ENCODE peak calls at places on chromosomes 3 and 15, in five cellular contexts. J is GM12865, Z is A549, I is cardiac muscle cell, C is tibial nerve. V is an unnamed sample.

GRCh38 chr15:34239151-34239761 is 14.4 kb downstream of the EMC4 start:
- DNase-seq in Z (peak), I (peak), C (no peak), J (peak), V (no peak)

GRCh38 chr3:169667380-169667671 is 3.8 kb upstream of the MECOM start:
- DNase-seq in C (no peak), Z (no peak), I (no peak), J (no peak), V (no peak)

GRCh38 chr15:68411735-68412134 is 20.2 kb downstream of the ITGA11 start:
- DNase-seq in J (no peak), I (no peak), C (no peak), Z (no peak), V (no peak)

GRCh38 chr3:136788154-136788553 is 30.8 kb upstream of the SLC35G2 start:
- DNase-seq in I (no peak), J (no peak), C (no peak), Z (no peak), V (no peak)

GRCh38 chr3:62940763-62941632 is 65.8 kb upstream of the CADPS start:
- DNase-seq in I (no peak), Z (no peak), J (no peak), C (no peak), V (no peak)

GRCh38 chr3:142447308-142447851 is 457 bp downstream of the XRN1 start:
- DNase-seq in J (peak), C (no peak), Z (peak), I (peak), V (peak)

GRCh38 chr15:28112962-28113361 is 13.8 kb upstream of the OCA2 start:
- DNase-seq in C (no peak), I (no peak), J (no peak), Z (no peak), V (no peak)

GRCh38 chr3:62587579-62588031 is 214.3 kb upstream of the FEZF2 start:
- DNase-seq in J (no peak), Z (no peak), I (peak), C (no peak), V (no peak)

GRCh38 chr15:36773698-36774097 is 194.3 kb downstream of the CDIN1 start:
- DNase-seq in C (no peak), I (no peak), Z (no peak), J (no peak), V (no peak)

GRCh38 chr3:21508244-21508643 is 242.8 kb downstream of the ZNF385D start:
- DNase-seq in J (no peak), I (no peak), Z (no peak), C (no peak), V (no peak)

GRCh38 chr3:45591547-45591912 is 3.0 kb upstream of the LIMD1 start:
- DNase-seq in I (no peak), Z (no peak), J (no peak), C (no peak), V (no peak)

GRCh38 chr3:11328196-11328945 is 56.2 kb downstream of the ATG7 start:
- DNase-seq in J (no peak), I (no peak), Z (no peak), C (no peak), V (no peak)

GRCh38 chr15:42151012-42151615 is 5.3 kb downstream of the PLA2G4F start:
- DNase-seq in C (no peak), I (no peak), Z (no peak), J (no peak), V (no peak)

GRCh38 chr15:90035835-90036220 is 34.7 kb downstream of the ZNF710 start:
- DNase-seq in I (no peak), Z (no peak), J (no peak), C (no peak), V (peak)

GRCh38 chr15:31439328-31439727 is 112.7 kb downstream of the KLF13 start:
- DNase-seq in I (no peak), Z (peak), J (peak), C (no peak), V (peak)

GRCh38 chr3:120100711-120101110 is 6.5 kb upstream of the GSK3B start:
- DNase-seq in Z (no peak), J (no peak), I (no peak), C (no peak), V (no peak)

GRCh38 chr3:186493507-186493906 is 50.7 kb downstream of the CRYGS start:
- DNase-seq in J (no peak), Z (no peak), C (no peak), I (no peak), V (no peak)

GRCh38 chr15:83163032-83163431 is 44.6 kb downstream of the HDGFL3 start:
- DNase-seq in J (no peak), C (no peak), Z (no peak), I (no peak), V (no peak)

GRCh38 chr3:197456271-197457091 is 99.3 kb downstream of the BDH1 start:
- DNase-seq in C (peak), Z (peak), J (peak), I (peak), V (peak)

GRCh38 chr15:67895237-67895636 is 55.4 kb upstream of the RNU6-1 start:
- DNase-seq in C (no peak), I (no peak), J (no peak), Z (no peak), V (no peak)

GRCh38 chr15:66964111-66964738 is 101.2 kb upstream of the SMAD3 start:
- DNase-seq in J (no peak), C (no peak), I (no peak), Z (no peak), V (no peak)

GRCh38 chr3:192727032-192727847 is at the start of gene FGF12:
- DNase-seq in Z (peak), J (peak), C (peak), I (peak), V (no peak)

GRCh38 chr3:48243886-48244285 is 3.0 kb downstream of the ZNF589 start:
- DNase-seq in I (no peak), C (no peak), Z (no peak), J (no peak), V (no peak)

GRCh38 chr3:48240711-48241491 is at the start of gene ZNF589:
- DNase-seq in I (peak), C (peak), Z (peak), J (peak), V (peak)

GRCh38 chr3:48236531-48236930 is 4.4 kb upstream of the ZNF589 start:
- DNase-seq in C (no peak), J (no peak), I (no peak), Z (no peak), V (no peak)

GRCh38 chr3:48238506-48239085 is 2.3 kb upstream of the ZNF589 start:
- DNase-seq in J (no peak), Z (no peak), I (no peak), C (no peak), V (no peak)

DNA sequence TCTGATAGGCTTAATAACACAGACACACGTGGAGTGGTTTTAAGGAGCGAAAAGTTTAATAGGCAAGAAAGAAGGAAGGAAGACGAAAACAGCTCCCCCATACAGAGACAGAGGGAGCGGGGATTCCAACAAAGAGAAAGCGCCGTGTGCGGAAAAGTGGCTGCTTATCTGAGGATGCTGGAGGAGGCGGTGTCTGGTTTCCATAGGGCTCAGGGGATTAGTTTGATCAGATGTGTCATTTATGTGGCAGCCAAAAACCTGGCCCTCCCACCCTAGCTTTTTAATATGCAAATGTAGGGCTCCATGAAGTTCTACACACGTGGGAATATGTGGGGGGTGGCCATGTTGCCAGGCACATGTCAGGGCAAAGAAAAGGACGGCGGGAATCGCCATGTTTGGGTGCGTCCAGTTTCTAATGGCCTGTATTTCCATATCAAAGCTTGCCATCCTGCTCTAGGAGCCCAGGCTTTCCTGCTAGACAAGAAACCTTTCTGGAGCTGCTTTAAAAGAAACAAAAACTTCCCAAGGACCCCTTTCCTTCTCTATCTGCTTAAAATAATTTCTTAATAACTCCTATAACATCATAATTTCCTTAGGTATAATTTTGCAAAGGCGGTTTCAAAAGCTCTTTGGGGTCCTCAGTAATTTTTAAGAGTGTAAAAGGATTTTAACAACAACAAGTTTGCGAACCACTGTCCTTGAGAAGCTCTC is 749 bp upstream of the ZNF589 start:
- DNase-seq in Z (no peak), I (no peak), C (no peak), J (no peak), V (no peak)
- H3K4me3 ChIP-seq in Z (no peak), I (peak), C (peak), J (peak), V (no peak)

GRCh38 chr3:149212386-149212785 is 9.2 kb downstream of the CP start:
- DNase-seq in Z (no peak), I (no peak), C (no peak), J (no peak), V (no peak)

GRCh38 chr3:149215474-149215873 is 6.2 kb downstream of the CP start:
- DNase-seq in Z (no peak), I (peak), C (no peak), J (no peak), V (no peak)

GRCh38 chr3:149217347-149217746 is 4.3 kb downstream of the CP start:
- DNase-seq in C (no peak), Z (no peak), J (no peak), I (no peak), V (no peak)

GRCh38 chr3:149214702-149215101 is 6.9 kb downstream of the CP start:
- DNase-seq in J (no peak), I (no peak), Z (no peak), C (no peak), V (no peak)

DNA sequence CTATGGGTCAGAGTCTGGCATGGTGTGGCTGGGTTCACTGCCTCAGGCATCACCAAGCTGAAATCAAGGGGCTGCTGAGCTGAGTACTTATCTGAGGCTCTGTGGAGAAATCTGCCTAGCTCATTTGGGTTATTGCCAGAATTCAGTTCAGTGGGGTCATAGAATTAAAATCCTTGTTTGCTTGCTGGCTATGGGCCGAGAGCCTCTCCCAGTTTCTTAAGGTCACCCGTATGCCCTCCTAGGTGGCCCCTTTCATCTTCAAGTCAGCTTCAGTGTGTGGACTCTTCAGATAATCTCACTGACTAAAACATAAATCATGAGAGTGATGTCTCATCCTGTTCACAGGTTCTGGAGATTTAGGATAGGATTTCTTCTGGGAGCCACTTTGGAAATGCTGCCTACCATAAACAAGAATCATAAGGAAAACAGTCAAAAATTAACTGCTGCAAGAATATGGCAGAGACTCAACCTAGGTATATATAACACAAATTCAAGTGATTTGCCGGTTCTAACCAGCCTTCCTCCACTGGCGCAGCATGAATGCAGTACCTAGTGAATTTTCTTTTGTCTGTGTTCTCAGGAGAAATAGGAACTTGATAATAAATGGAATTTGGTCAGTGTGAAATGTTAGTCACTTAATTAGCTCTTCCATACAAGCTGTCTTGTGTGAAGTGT is 5.3 kb downstream of the CP start:
- DNase-seq in I (peak), J (no peak), C (no peak), Z (no peak), V (no peak)
- H3K4me3 ChIP-seq in I (no peak), J (no peak), C (no peak), Z (no peak), V (no peak)

GRCh38 chr15:60751985-60752952 is 273.3 kb upstream of the ICE2 start:
- DNase-seq in J (no peak), I (peak), C (no peak), Z (no peak), V (no peak)
- H3K4me3 ChIP-seq in J (no peak), I (no peak), C (no peak), Z (no peak), V (no peak)

GRCh38 chr3:100899440-100900091 is 93.7 kb downstream of the ABI3BP start:
- DNase-seq in I (peak), J (peak), Z (no peak), C (no peak), V (no peak)
- H3K4me3 ChIP-seq in I (no peak), J (no peak), Z (no peak), C (no peak), V (no peak)

V was measured in naive thymus-derived CD4-positive, alpha-beta T cell.